ENCODE peak calls at places on chromosomes 16 and 17, in ten cellular contexts. I is stimulated activated CD4-positive, alpha-beta T cell treated with anti-CD3 and anti-CD28 coated beads, Interleukin-2, amount 100 ng/mL, for 48 hours; Q is progenitor cell of endocrine pancreas; U is amygdala; P is myocyte; H is T-helper 1 cell; B is AG08395; T is T follicular helper cell; A is EL; W is NCI-H2081. C is an unnamed sample.

GRCh38 chr16:17396762-17397498 is 73.8 kb downstream of the XYLT1 start:
- DNase-seq in H (peak; percentile 40), U (no peak), T (peak; percentile 45), Q (no peak), P (no peak), W (peak; percentile 4), I (no peak), B (no peak), A (no peak), C (peak; percentile 56)

GRCh38 chr17:34416116-34416515 is 53.1 kb upstream of the CCL1 start:
- DNase-seq in W (no peak), U (no peak), Q (no peak), T (no peak), A (no peak), I (no peak), H (no peak), P (no peak), B (no peak), C (no peak)

GRCh38 chr17:78401246-78401645 is 22.8 kb downstream of the PGS1 start:
- DNase-seq in A (peak; percentile 80), U (no peak), T (no peak), P (peak; percentile 92), I (no peak), H (no peak), Q (no peak), W (no peak), B (no peak), C (no peak)

GRCh38 chr17:67377727-67378443 is 804 bp downstream of the PITPNC1 start:
- DNase-seq in Q (peak; percentile 52), T (peak; percentile 46), A (peak; percentile 56), W (peak; percentile 59), P (peak; percentile 41), U (no peak), I (peak; percentile 50), B (peak; percentile 38), H (peak; percentile 48), C (peak; percentile 37)

GRCh38 chr16:51148674-51149228 is 2.3 kb downstream of the SALL1 start:
- DNase-seq in Q (no peak), P (no peak), U (no peak), B (peak; percentile 39), A (peak; percentile 8), T (no peak), H (no peak), W (no peak), I (no peak), C (no peak)

GRCh38 chr17:47952181-47953021 is 5.3 kb downstream of the PRR15L start:
- DNase-seq in H (no peak), I (no peak), A (no peak), T (no peak), W (no peak), B (no peak), P (no peak), Q (no peak), U (no peak), C (no peak)

GRCh38 chr17:82884923-82885322 is 45.1 kb upstream of the ZNF750 start:
- DNase-seq in P (no peak), U (no peak), Q (no peak), T (no peak), I (no peak), H (no peak), W (no peak), A (no peak), B (no peak), C (no peak)

GRCh38 chr16:414395-415169 is 10.9 kb upstream of the RAB11FIP3 start:
- DNase-seq in I (no peak), P (peak; percentile 61), B (peak; percentile 25), A (peak; percentile 39), H (no peak), T (no peak), Q (no peak), U (no peak), W (no peak), C (no peak)

GRCh38 chr16:65285128-65286120 is 163.6 kb upstream of the CDH11 start:
- DNase-seq in T (no peak), B (no peak), I (no peak), Q (no peak), H (no peak), P (peak; percentile 6), U (no peak), W (no peak), A (peak; percentile 34), C (no peak)

GRCh38 chr17:49108318-49108717 is 24.3 kb upstream of the B4GALNT2 start:
- DNase-seq in I (no peak), P (peak; percentile 28), A (peak; percentile 90), T (no peak), W (peak; percentile 13), H (no peak), Q (no peak), U (no peak), B (peak; percentile 60), C (no peak)

GRCh38 chr16:50847166-50847565 is 105.3 kb downstream of the CYLD start:
- DNase-seq in I (no peak), P (no peak), T (no peak), B (no peak), A (no peak), U (no peak), W (no peak), Q (no peak), H (no peak), C (no peak)

GRCh38 chr17:27600471-27600870 is 30.5 kb upstream of the LGALS9 start:
- DNase-seq in W (no peak), H (no peak), T (no peak), I (no peak), P (peak; percentile 98), U (no peak), B (no peak), Q (no peak), A (no peak), C (no peak)

GRCh38 chr16:86919531-86920305 is 341.4 kb downstream of the FOXL1 start:
- DNase-seq in A (no peak), I (no peak), P (no peak), W (no peak), U (no peak), H (no peak), Q (no peak), B (no peak), T (no peak), C (no peak)

GRCh38 chr16:48091077-48091476 is 64.7 kb downstream of the ABCC12 start:
- DNase-seq in A (no peak), P (no peak), U (no peak), W (no peak), I (no peak), Q (no peak), B (no peak), H (no peak), T (no peak), C (no peak)

GRCh38 chr17:32111141-32111771 is 31.0 kb upstream of the RHOT1 start:
- DNase-seq in H (peak; percentile 23), P (peak; percentile 71), I (peak; percentile 25), U (no peak), A (peak; percentile 61), Q (no peak), W (peak; percentile 56), T (peak; percentile 12), B (no peak), C (peak; percentile 5)

GRCh38 chr17:69944406-69944805 is 130.6 kb upstream of the KCNJ16 start:
- DNase-seq in I (no peak), T (no peak), Q (no peak), U (no peak), A (no peak), B (no peak), P (no peak), H (no peak), W (no peak), C (no peak)

GRCh38 chr17:50274142-50274944 is at the start of gene TMEM92:
- DNase-seq in W (no peak), B (no peak), P (no peak), I (no peak), H (no peak), U (no peak), Q (peak; percentile 53), A (no peak), T (no peak), C (no peak)

GRCh38 chr17:77507116-77507885 is 366.5 kb downstream of the SEC14L1 start:
- DNase-seq in U (no peak), Q (no peak), P (no peak), T (no peak), W (no peak), B (no peak), I (no peak), A (no peak), H (no peak), C (no peak)

C was measured in T-helper 22 cell.